ENCODE peak calls at places on chromosomes 11 and 22, in six cellular contexts. N is left ventricle myocardium inferior, I is OCI-LY7, R is IMR-90, U is DND-41, D is Caco-2. O is an unnamed sample.

GRCh38 chr11:22192642-22193347 is at the start of gene ANO5:
- DNase-seq in N (peak; percentile 83), I (no peak), R (no peak), U (no peak), D (no peak), O (peak; percentile 35)

GRCh38 chr11:36160115-36160514 is 129.1 kb downstream of the COMMD9 start:
- DNase-seq in N (peak; percentile 28), I (no peak), R (no peak), U (no peak), D (no peak), O (no peak)

GRCh38 chr11:86152006-86152862 is 83.3 kb upstream of the PICALM start:
- DNase-seq in N (no peak), I (no peak), R (peak; percentile 53), U (peak; percentile 36), D (no peak), O (no peak)

GRCh38 chr11:67441082-67441683 is 2.1 kb downstream of the CORO1B start:
- DNase-seq in N (no peak), I (peak; percentile 19), R (no peak), U (peak; percentile 18), D (no peak), O (no peak)

GRCh38 chr22:31923166-31923565 is 21.2 kb upstream of the YWHAH start:
- DNase-seq in N (peak; percentile 35), I (no peak), R (no peak), U (no peak), D (no peak), O (no peak)

GRCh38 chr22:24186352-24186740 is 5.1 kb downstream of the SUSD2 start:
- DNase-seq in N (no peak), I (no peak), R (no peak), U (no peak), D (no peak), O (no peak)

GRCh38 chr11:66188580-66188979 is 79.9 kb upstream of the RAB1B start:
- DNase-seq in N (no peak), I (no peak), R (peak; percentile 85), U (no peak), D (no peak), O (no peak)

GRCh38 chr11:126496576-126497403 is 141.3 kb downstream of the ST3GAL4 start:
- DNase-seq in N (no peak), I (no peak), R (no peak), U (no peak), D (no peak), O (no peak)

GRCh38 chr22:43622886-43623285 is 189.2 kb downstream of the EFCAB6 start:
- DNase-seq in N (no peak), I (no peak), R (no peak), U (no peak), D (no peak), O (no peak)

GRCh38 chr22:27593378-27593777 is 208.2 kb downstream of the MN1 start:
- DNase-seq in N (no peak), I (no peak), R (no peak), U (no peak), D (no peak), O (no peak)

GRCh38 chr22:24805790-24806662 is at the start of gene SGSM1:
- DNase-seq in N (peak; percentile 85), I (no peak), R (peak; percentile 27), U (no peak), D (peak; percentile 94), O (peak; percentile 80)

GRCh38 chr22:36775589-36775965 is 342 bp downstream of the IFT27 start:
- DNase-seq in N (peak; percentile 29), I (peak; percentile 46), R (peak; percentile 5), U (peak; percentile 49), D (peak; percentile 10), O (peak; percentile 62)

GRCh38 chr11:114208371-114208770 is 87.8 kb upstream of the NNMT start:
- DNase-seq in N (no peak), I (no peak), R (no peak), U (no peak), D (no peak), O (peak; percentile 40)

GRCh38 chr11:18394928-18395734 is 768 bp downstream of the LDHA start:
- DNase-seq in N (no peak), I (peak; percentile 57), R (peak; percentile 3), U (peak; percentile 43), D (peak; percentile 20), O (peak; percentile 31)

GRCh38 chr11:32113637-32114203 is 22.8 kb downstream of the RCN1 start:
- DNase-seq in N (no peak), I (no peak), R (no peak), U (no peak), D (no peak), O (no peak)

DNA sequence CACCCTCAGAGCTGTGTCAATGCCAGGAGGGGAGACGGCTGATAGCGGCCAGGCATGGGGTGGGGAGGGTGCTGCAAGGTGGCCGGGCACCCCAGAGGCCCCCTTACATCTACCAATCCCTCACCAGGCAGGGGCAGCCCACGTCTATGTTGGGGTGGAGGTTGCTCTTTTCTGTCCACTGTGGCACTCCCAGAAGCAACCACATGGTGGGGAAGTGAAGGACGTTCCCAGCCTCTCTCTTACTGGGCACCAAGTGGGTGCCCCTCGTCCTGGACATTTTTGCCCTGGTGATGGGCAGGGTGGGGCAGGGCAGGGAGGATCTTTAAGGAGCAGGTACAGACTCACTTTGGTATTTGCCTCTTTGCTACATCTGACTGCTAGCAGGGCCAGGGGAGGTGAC is 47.5 kb downstream of the NECTIN1 start:
- DNase-seq in N (no peak), I (no peak), R (no peak), U (no peak), D (no peak), O (no peak)
- H3K4me1 ChIP-seq in N (peaks cover 35% of the 10 kb centered on the region), I (no peaks in the 10 kb centered on the region), R (peaks cover 10% of the 10 kb centered on the region), U (no peaks in the 10 kb centered on the region), D (peaks cover 8% of the 10 kb centered on the region), O (peaks cover 9% of the 10 kb centered on the region)

GRCh38 chr11:82999232-82999631 is 72.5 kb downstream of the RAB30 start:
- DNase-seq in N (no peak), I (no peak), R (no peak), U (no peak), D (no peak), O (no peak)

GRCh38 chr11:83000381-83000780 is 71.3 kb downstream of the RAB30 start:
- DNase-seq in N (no peak), I (no peak), R (no peak), U (no peak), D (no peak), O (no peak)

GRCh38 chr11:82996966-82997606 is 74.6 kb downstream of the RAB30 start:
- DNase-seq in N (no peak), I (peak; percentile 52), R (no peak), U (no peak), D (no peak), O (no peak)

GRCh38 chr11:82995754-82996398 is 75.8 kb downstream of the RAB30 start:
- DNase-seq in N (no peak), I (no peak), R (no peak), U (no peak), D (no peak), O (no peak)

DNA sequence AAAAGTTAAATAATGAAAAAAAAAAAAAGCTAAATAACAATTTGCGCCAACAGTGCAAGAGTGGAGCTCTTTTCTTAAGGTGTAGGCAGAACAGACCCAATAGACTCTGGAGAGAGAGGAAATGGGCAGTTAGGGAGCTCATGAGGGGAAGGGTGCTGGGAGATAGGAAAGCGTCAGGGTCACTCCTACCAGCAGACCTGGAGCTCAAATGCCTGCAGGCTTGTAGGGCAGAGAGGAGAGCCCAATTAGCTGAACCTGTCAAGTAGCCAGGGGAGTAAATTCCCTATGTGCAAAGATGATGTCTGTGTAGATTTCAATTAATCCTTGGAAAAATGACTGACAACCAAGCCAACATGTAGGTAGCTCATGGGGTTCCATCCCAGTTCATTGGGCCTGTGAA is 73.0 kb downstream of the RAB30 start:
- DNase-seq in N (no peak), I (no peak), R (no peak), U (no peak), D (no peak), O (no peak)
- H3K4me1 ChIP-seq in N (peaks cover 83% of the 10 kb centered on the region), I (peaks cover 44% of the 10 kb centered on the region), R (no peaks in the 10 kb centered on the region), U (no peaks in the 10 kb centered on the region), D (peaks cover 14% of the 10 kb centered on the region), O (peaks cover 19% of the 10 kb centered on the region)

GRCh38 chr11:119791701-119792151 is 62.7 kb upstream of the NECTIN1 start:
- DNase-seq in N (no peak), I (no peak), R (peak; percentile 37), U (no peak), D (no peak), O (no peak)

GRCh38 chr11:119795231-119795630 is 66.2 kb upstream of the NECTIN1 start:
- DNase-seq in N (no peak), I (no peak), R (peak; percentile 77), U (no peak), D (no peak), O (no peak)

GRCh38 chr11:119794756-119795155 is 65.8 kb upstream of the NECTIN1 start:
- DNase-seq in N (no peak), I (no peak), R (no peak), U (no peak), D (no peak), O (no peak)

GRCh38 chr11:119794141-119794665 is 65.2 kb upstream of the NECTIN1 start:
- DNase-seq in N (no peak), I (no peak), R (no peak), U (no peak), D (no peak), O (no peak)

GRCh38 chr11:119793335-119793984 is 64.5 kb upstream of the NECTIN1 start:
- DNase-seq in N (no peak), I (no peak), R (no peak), U (no peak), D (no peak), O (no peak)
- H3K4me1 ChIP-seq in N (peaks cover 8% of the 10 kb centered on the region), I (no peaks in the 10 kb centered on the region), R (no peaks in the 10 kb centered on the region), U (no peaks in the 10 kb centered on the region), D (peaks cover 3% of the 10 kb centered on the region), O (no peaks in the 10 kb centered on the region)

DNA sequence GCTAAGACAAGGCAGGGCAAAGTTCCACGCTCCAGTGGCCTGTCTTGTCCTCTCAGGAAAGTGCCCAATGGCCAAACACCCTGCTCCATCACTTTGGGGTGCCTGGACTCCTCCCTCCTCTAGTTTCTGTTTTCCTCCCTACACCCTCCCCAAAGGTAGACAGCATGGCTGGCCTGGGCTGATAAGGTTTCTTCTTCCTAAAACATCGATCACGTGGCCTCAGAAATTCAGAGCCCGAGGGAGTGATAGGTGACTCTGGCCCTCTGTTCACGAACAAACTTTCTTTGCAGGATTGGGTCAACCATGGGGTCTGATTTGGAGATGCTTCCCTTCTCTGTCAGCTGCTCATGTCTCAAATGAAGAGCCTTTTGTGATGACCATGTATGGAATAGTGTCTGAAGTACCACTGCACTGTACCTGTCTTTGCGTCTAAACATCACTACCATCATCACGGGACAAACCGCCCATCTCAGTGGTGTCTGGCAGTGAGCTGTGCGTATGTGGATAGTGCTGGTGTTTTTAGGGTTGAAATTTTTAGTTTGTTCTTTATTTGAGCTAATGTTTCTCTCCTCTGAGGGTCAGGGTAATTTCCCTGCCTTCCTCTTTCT is 6.1 kb downstream of the MICAL2 start:
- DNase-seq in N (no peak), I (no peak), R (no peak), U (no peak), D (no peak), O (no peak)
- H3K4me1 ChIP-seq in N (peaks cover 94% of the 10 kb centered on the region), I (no peaks in the 10 kb centered on the region), R (peaks cover 71% of the 10 kb centered on the region), U (no peaks in the 10 kb centered on the region), D (peaks cover 88% of the 10 kb centered on the region), O (peaks cover 36% of the 10 kb centered on the region)

GRCh38 chr22:46583571-46583970 is 36.6 kb upstream of the GRAMD4 start:
- DNase-seq in N (peak; percentile 14), I (no peak), R (no peak), U (no peak), D (no peak), O (no peak)
- H3K4me1 ChIP-seq in N (peaks cover 100% of the 10 kb centered on the region), I (peaks cover 50% of the 10 kb centered on the region), R (peaks cover 12% of the 10 kb centered on the region), U (peaks cover 61% of the 10 kb centered on the region), D (peaks cover 22% of the 10 kb centered on the region), O (peaks cover 23% of the 10 kb centered on the region)

GRCh38 chr11:8720868-8721739 is 38.5 kb downstream of the RPL27A start:
- DNase-seq in N (no peak), I (no peak), R (no peak), U (no peak), D (peak; percentile 88), O (no peak)
- H3K4me1 ChIP-seq in N (peaks cover 84% of the 10 kb centered on the region), I (no peaks in the 10 kb centered on the region), R (peaks cover 59% of the 10 kb centered on the region), U (no peaks in the 10 kb centered on the region), D (peaks cover 82% of the 10 kb centered on the region), O (no peaks in the 10 kb centered on the region)

O was measured in CD4-positive, alpha-beta memory T cell.